ENCODE peak calls at places on chromosomes 7 and 10, in nine cellular contexts. P is head of caudate nucleus, S is RPMI8226, R is cerebellar cortex, G is iris pigment epithelial cell, Q is M059J, N is endothelial cell, W is NCI-H1417, O is NCI-H446. H is an unnamed sample.

GRCh38 chr7:92456241-92456640 is 9.0 kb downstream of the GATAD1 start:
- DNase-seq in P (no peak), S (no peak), R (no peak), G (peak; percentile 7), Q (peak; percentile 20), N (no peak), W (no peak), O (no peak), H (no peak)

GRCh38 chr7:815284-816216 is 16.7 kb upstream of the SUN1 start:
- DNase-seq in P (peak; percentile 40), S (peak; percentile 43), R (no peak), G (no peak), Q (peak; percentile 34), N (peak; percentile 78), W (peak; percentile 75), O (peak; percentile 28), H (no peak)

GRCh38 chr7:114048386-114049235 is 129.8 kb upstream of the PPP1R3A start:
- DNase-seq in P (no peak), S (peak; percentile 72), R (no peak), G (peak; percentile 26), Q (peak; percentile 57), N (no peak), W (no peak), O (no peak), H (peak; percentile 8)

GRCh38 chr7:39951156-39951942 is 1.3 kb downstream of the CDK13 start:
- DNase-seq in P (peak; percentile 66), S (peak; percentile 83), R (peak; percentile 44), G (peak; percentile 62), Q (peak; percentile 68), N (peak; percentile 71), W (peak; percentile 86), O (peak; percentile 58), H (peak; percentile 43)

GRCh38 chr7:73341877-73342276 is 13.9 kb downstream of the FKBP6 start:
- DNase-seq in P (no peak), S (peak; percentile 40), R (no peak), G (peak; percentile 91), Q (peak; percentile 73), N (no peak), W (no peak), O (no peak), H (no peak)

GRCh38 chr10:43128958-43129706 is 9.1 kb upstream of the CSGALNACT2 start:
- DNase-seq in P (no peak), S (peak; percentile 24), R (no peak), G (peak; percentile 99), Q (peak; percentile 93), N (no peak), W (no peak), O (no peak), H (peak; percentile 68)

GRCh38 chr7:39446546-39446945 is 119.7 kb upstream of the YAE1 start:
- DNase-seq in P (no peak), S (no peak), R (no peak), G (no peak), Q (no peak), N (no peak), W (no peak), O (no peak), H (no peak)

GRCh38 chr7:113918946-113919345 is at the start of gene PPP1R3A:
- DNase-seq in P (no peak), S (peak; percentile 23), R (no peak), G (no peak), Q (no peak), N (no peak), W (no peak), O (no peak), H (no peak)

GRCh38 chr7:105013818-105014724 is at the start of gene KMT2E:
- DNase-seq in P (peak; percentile 89), S (peak; percentile 96), R (peak; percentile 82), G (peak; percentile 81), Q (peak; percentile 80), N (peak; percentile 96), W (peak; percentile 94), O (peak; percentile 88), H (peak; percentile 81)

GRCh38 chr10:30166929-30167328 is 107.5 kb upstream of the JCAD start:
- DNase-seq in P (no peak), S (no peak), R (no peak), G (no peak), Q (no peak), N (no peak), W (no peak), O (no peak), H (no peak)

GRCh38 chr7:78248867-78249266 is 450.3 kb downstream of the PHTF2 start:
- DNase-seq in P (no peak), S (no peak), R (no peak), G (no peak), Q (no peak), N (no peak), W (no peak), O (no peak), H (no peak)

GRCh38 chr7:132577206-132578049 is 1.2 kb upstream of the PLXNA4 start:
- DNase-seq in P (peak; percentile 78), S (peak; percentile 61), R (peak; percentile 38), G (peak; percentile 50), Q (peak; percentile 72), N (peak; percentile 61), W (peak; percentile 79), O (peak; percentile 69), H (peak; percentile 61)

GRCh38 chr10:124238367-124238766 is 145.0 kb upstream of the CHST15 start:
- DNase-seq in P (no peak), S (no peak), R (no peak), G (no peak), Q (no peak), N (no peak), W (no peak), O (no peak), H (no peak)

GRCh38 chr7:68800316-68800715 is 798.0 kb upstream of the AUTS2 start:
- DNase-seq in P (no peak), S (no peak), R (no peak), G (peak; percentile 3), Q (peak; percentile 73), N (no peak), W (no peak), O (no peak), H (peak; percentile 33)

GRCh38 chr7:33155811-33156210 is 26.4 kb downstream of the BBS9 start:
- DNase-seq in P (no peak), S (no peak), R (no peak), G (peak; percentile 79), Q (peak; percentile 29), N (no peak), W (no peak), O (no peak), H (no peak)

GRCh38 chr10:47073967-47074366 is 162.7 kb downstream of the PTPN20 start:
- DNase-seq in P (no peak), S (no peak), R (no peak), G (no peak), Q (no peak), N (no peak), W (no peak), O (no peak), H (no peak)

GRCh38 chr10:78170026-78170475 is 136.4 kb downstream of the RPS24 start:
- DNase-seq in P (no peak), S (no peak), R (no peak), G (peak; percentile 11), Q (peak; percentile 25), N (no peak), W (no peak), O (no peak), H (no peak)

GRCh38 chr7:158649279-158649678 is 55.3 kb downstream of the NCAPG2 start:
- DNase-seq in P (no peak), S (no peak), R (no peak), G (peak; percentile 95), Q (peak; percentile 87), N (no peak), W (no peak), O (no peak), H (peak; percentile 46)

GRCh38 chr7:143884978-143885559 is 16.9 kb downstream of the TCAF1 start:
- DNase-seq in P (peak; percentile 94), S (no peak), R (peak; percentile 72), G (peak; percentile 81), Q (peak; percentile 68), N (peak; percentile 62), W (no peak), O (peak; percentile 82), H (peak; percentile 76)

GRCh38 chr10:91150631-91151030 is 69.8 kb upstream of the PCGF5 start:
- DNase-seq in P (no peak), S (no peak), R (no peak), G (no peak), Q (no peak), N (no peak), W (no peak), O (no peak), H (no peak)

GRCh38 chr10:110226555-110226925 is 19.1 kb downstream of the MXI1 start:
- DNase-seq in P (peak; percentile 88), S (peak; percentile 83), R (peak; percentile 83), G (peak; percentile 96), Q (peak; percentile 76), N (peak; percentile 86), W (peak; percentile 74), O (peak; percentile 89), H (peak; percentile 82)

GRCh38 chr10:17084989-17085725 is 44.5 kb downstream of the CUBN start:
- DNase-seq in P (no peak), S (no peak), R (no peak), G (no peak), Q (no peak), N (no peak), W (no peak), O (no peak), H (peak; percentile 17)

GRCh38 chr10:29929006-29929405 is 130.4 kb downstream of the JCAD start:
- DNase-seq in P (no peak), S (peak; percentile 77), R (no peak), G (no peak), Q (no peak), N (no peak), W (no peak), O (peak; percentile 9), H (no peak)

GRCh38 chr7:69643708-69644445 is 45.6 kb downstream of the AUTS2 start:
- DNase-seq in P (no peak), S (no peak), R (no peak), G (no peak), Q (no peak), N (peak; percentile 30), W (no peak), O (no peak), H (peak; percentile 15)

GRCh38 chr10:21517134-21517982 is 8.1 kb downstream of the SKIDA1 start:
- DNase-seq in P (peak; percentile 68), S (peak; percentile 82), R (peak; percentile 72), G (no peak), Q (peak; percentile 58), N (peak; percentile 31), W (peak; percentile 67), O (peak; percentile 81), H (peak; percentile 75)

GRCh38 chr7:94584113-94584512 is 71.8 kb downstream of the SGCE start:
- DNase-seq in P (no peak), S (no peak), R (peak; percentile 13), G (peak; percentile 46), Q (peak; percentile 11), N (no peak), W (no peak), O (peak; percentile 0), H (no peak)

GRCh38 chr7:37052673-37053072 is 328.4 kb upstream of the AOAH start:
- DNase-seq in P (no peak), S (peak; percentile 46), R (no peak), G (peak; percentile 40), Q (peak; percentile 38), N (peak; percentile 47), W (no peak), O (no peak), H (peak; percentile 16)

GRCh38 chr10:118108194-118109026 is 61.7 kb upstream of the RAB11FIP2 start:
- DNase-seq in P (no peak), S (no peak), R (no peak), G (peak; percentile 64), Q (no peak), N (no peak), W (peak; percentile 62), O (peak; percentile 21), H (no peak)

GRCh38 chr7:6167004-6167551 is 105.3 kb downstream of the CYTH3 start:
- DNase-seq in P (no peak), S (no peak), R (no peak), G (no peak), Q (no peak), N (no peak), W (no peak), O (no peak), H (no peak)

GRCh38 chr10:24848169-24848688 is 104.2 kb downstream of the PRTFDC1 start:
- DNase-seq in P (no peak), S (no peak), R (no peak), G (no peak), Q (no peak), N (no peak), W (no peak), O (no peak), H (no peak)

H was measured in MG63.